ENCODE peak calls at places on chromosomes 6 and 20, in seven cellular contexts. P is activated CD4-positive, alpha-beta T cell treated with anti-CD3 and anti-CD28 coated beads, Interleukin-2, amount 50 U/mL, for 24 hours; G is left cardiac atrium; M is nucleus accumbens; N is GM23338; S is T-helper 2 cell; W is NCI-H1105. U is an unnamed sample.

GRCh38 chr6:30875244-30876038 is 8.9 kb upstream of the DDR1 start:
- DNase-seq in P (no peak), W (no peak), N (peak; percentile 34), G (no peak), M (no peak), S (no peak), U (no peak)

GRCh38 chr6:69729870-69730449 is 66.8 kb downstream of the LMBRD1 start:
- DNase-seq in W (peak; percentile 5), S (no peak), N (no peak), P (no peak), M (no peak), G (no peak), U (no peak)

GRCh38 chr20:9978395-9979004 is 56.3 kb upstream of the ANKEF1 start:
- DNase-seq in W (peak; percentile 56), G (no peak), N (peak; percentile 81), S (no peak), M (peak; percentile 15), P (peak; percentile 49), U (peak; percentile 47)

GRCh38 chr6:19873031-19873430 is 35.9 kb downstream of the ID4 start:
- DNase-seq in M (no peak), S (no peak), N (peak; percentile 54), W (no peak), P (no peak), G (no peak), U (peak; percentile 16)

GRCh38 chr6:35299674-35300073 is 2.1 kb downstream of the DEF6 start:
- DNase-seq in P (no peak), G (no peak), M (no peak), N (no peak), W (no peak), S (no peak), U (no peak)

GRCh38 chr6:80132942-80133517 is 26.6 kb downstream of the BCKDHB start:
- DNase-seq in M (peak; percentile 11), G (peak; percentile 66), W (peak; percentile 75), N (peak; percentile 53), S (no peak), P (peak; percentile 11), U (peak; percentile 49)

GRCh38 chr6:128731249-128732165 is 151.4 kb upstream of the LAMA2 start:
- DNase-seq in S (no peak), W (peak; percentile 27), P (no peak), G (no peak), M (no peak), N (peak; percentile 76), U (peak; percentile 49)

GRCh38 chr20:48928832-48929725 is 7.6 kb downstream of the ARFGEF2 start:
- DNase-seq in P (no peak), W (no peak), M (no peak), N (no peak), S (no peak), G (peak; percentile 32), U (no peak)

GRCh38 chr6:50966986-50967385 is 148.3 kb downstream of the TFAP2B start:
- DNase-seq in G (no peak), N (no peak), S (no peak), W (no peak), M (no peak), P (no peak), U (no peak)

GRCh38 chr6:2237001-2237400 is 8.4 kb downstream of the GMDS start:
- DNase-seq in P (no peak), G (no peak), M (no peak), W (no peak), N (no peak), S (no peak), U (no peak)

GRCh38 chr6:34238507-34239239 is 2.0 kb downstream of the HMGA1 start:
- DNase-seq in S (no peak), M (no peak), P (no peak), W (no peak), G (no peak), N (no peak), U (no peak)

GRCh38 chr6:10585232-10585887 is 64.2 kb downstream of the GCNT2 start:
- DNase-seq in N (peak; percentile 97), S (no peak), W (no peak), P (no peak), G (no peak), M (no peak), U (peak; percentile 74)

U was measured in iPS-NIHi11.